ENCODE peak calls at places on chromosomes 3 and 15, in eight cellular contexts. J, S, V, O, W, U, G and B are unnamed samples.

GRCh38 chr3:24242012-24242698 is 252.5 kb downstream of the THRB start:
- DNase-seq in J (peak), S (no peak), V (no peak), O (peak), W (no peak), U (no peak), G (no peak), B (no peak)

GRCh38 chr15:89781891-89782618 is 5.9 kb downstream of the MESP2 start:
- DNase-seq in J (peak), S (no peak), V (no peak), O (peak), W (no peak), U (no peak), G (no peak), B (no peak)

GRCh38 chr3:14793126-14793857 is 25.5 kb upstream of the FGD5 start:
- DNase-seq in J (no peak), S (peak), V (no peak), O (no peak), W (peak), U (no peak), G (peak), B (no peak)

GRCh38 chr3:4703054-4703480 is 209.9 kb downstream of the ITPR1 start:
- DNase-seq in J (no peak), S (no peak), V (no peak), O (peak), W (no peak), U (no peak), G (no peak), B (no peak)

GRCh38 chr3:38131621-38132369 is 5.1 kb downstream of the ACAA1 start:
- DNase-seq in J (no peak), S (peak), V (peak), O (no peak), W (no peak), U (no peak), G (no peak), B (no peak)

GRCh38 chr15:33145447-33145846 is 49.1 kb downstream of the FMN1 start:
- DNase-seq in J (peak), S (no peak), V (no peak), O (no peak), W (no peak), U (no peak), G (no peak), B (no peak)

GRCh38 chr15:70049701-70050445 is 47.8 kb downstream of the TLE3 start:
- DNase-seq in J (no peak), S (peak), V (no peak), O (no peak), W (no peak), U (no peak), G (no peak), B (no peak)

GRCh38 chr15:83844742-83845141 is 190.8 kb downstream of the ADAMTSL3 start:
- DNase-seq in J (peak), S (no peak), V (no peak), O (no peak), W (no peak), U (no peak), G (no peak), B (no peak)

GRCh38 chr3:147940400-147940799 is 531.2 kb downstream of the ZIC1 start:
- DNase-seq in J (no peak), S (no peak), V (no peak), O (no peak), W (no peak), U (no peak), G (no peak), B (no peak)

GRCh38 chr15:89575656-89576416 is 567 bp downstream of the TICRR start:
- DNase-seq in J (peak), S (peak), V (no peak), O (no peak), W (no peak), U (no peak), G (no peak), B (no peak)

GRCh38 chr3:16243706-16244490 is 20.8 kb downstream of the DPH3 start:
- DNase-seq in J (no peak), S (no peak), V (no peak), O (peak), W (no peak), U (no peak), G (peak), B (no peak)

GRCh38 chr3:143855183-143855582 is 6.9 kb upstream of the SLC9A9 start:
- DNase-seq in J (no peak), S (no peak), V (no peak), O (no peak), W (no peak), U (no peak), G (no peak), B (no peak)

GRCh38 chr3:13106308-13106970 is 33.2 kb upstream of the IQSEC1 start:
- DNase-seq in J (peak), S (peak), V (no peak), O (no peak), W (no peak), U (no peak), G (no peak), B (no peak)

GRCh38 chr3:195876297-195877031 is 31.9 kb downstream of the TNK2 start:
- DNase-seq in J (no peak), S (peak), V (no peak), O (no peak), W (no peak), U (no peak), G (no peak), B (no peak)

GRCh38 chr15:83578706-83579105 is 75.2 kb upstream of the ADAMTSL3 start:
- DNase-seq in J (no peak), S (no peak), V (no peak), O (no peak), W (no peak), U (no peak), G (no peak), B (no peak)

GRCh38 chr3:12454808-12455121 is 29.5 kb upstream of the TSEN2 start:
- DNase-seq in J (no peak), S (no peak), V (no peak), O (no peak), W (no peak), U (no peak), G (no peak), B (no peak)

GRCh38 chr15:62711691-62712454 is 330.7 kb upstream of the TPM1 start:
- DNase-seq in J (no peak), S (no peak), V (no peak), O (no peak), W (no peak), U (no peak), G (no peak), B (no peak)

GRCh38 chr15:99148851-99149276 is 44.0 kb downstream of the SYNM start:
- DNase-seq in J (no peak), S (no peak), V (no peak), O (no peak), W (no peak), U (no peak), G (no peak), B (no peak)

GRCh38 chr3:117788086-117788485 is 1078.5 kb downstream of the TUSC7 start:
- DNase-seq in J (no peak), S (peak), V (no peak), O (peak), W (no peak), U (peak), G (no peak), B (no peak)

GRCh38 chr3:98954806-98955205 is 53.3 kb upstream of the DCBLD2 start:
- DNase-seq in J (peak), S (no peak), V (no peak), O (no peak), W (no peak), U (no peak), G (no peak), B (no peak)

GRCh38 chr15:82680200-82681102 is 29.2 kb downstream of the AP3B2 start:
- DNase-seq in J (peak), S (peak), V (peak), O (peak), W (no peak), U (no peak), G (no peak), B (peak)

GRCh38 chr3:166785851-166786250 is 594.2 kb downstream of the ZBBX start:
- DNase-seq in J (no peak), S (no peak), V (no peak), O (no peak), W (no peak), U (no peak), G (no peak), B (no peak)

GRCh38 chr3:184384856-184385422 is 5.1 kb downstream of the CHRD start:
- DNase-seq in J (no peak), S (no peak), V (no peak), O (no peak), W (no peak), U (no peak), G (no peak), B (no peak)

GRCh38 chr15:25327671-25328070 is 111.2 kb downstream of the UBE3A start:
- DNase-seq in J (no peak), S (no peak), V (no peak), O (no peak), W (no peak), U (no peak), G (no peak), B (no peak)

GRCh38 chr3:11307830-11308432 is 35.7 kb downstream of the ATG7 start:
- DNase-seq in J (no peak), S (peak), V (no peak), O (peak), W (no peak), U (no peak), G (no peak), B (no peak)
- H3K27ac ChIP-seq in J (no peak), S (peak), V (no peak), O (peak), W (peak), U (no peak), G (no peak), B (no peak)

GRCh38 chr15:96038650-96039049 is 291.9 kb upstream of the NR2F2 start:
- DNase-seq in J (no peak), S (no peak), V (no peak), O (no peak), W (no peak), U (no peak), G (no peak), B (no peak)

GRCh38 chr15:96042734-96043224 is 287.7 kb upstream of the NR2F2 start:
- DNase-seq in J (no peak), S (no peak), V (no peak), O (no peak), W (no peak), U (no peak), G (no peak), B (no peak)

GRCh38 chr15:96046620-96047240 is 283.8 kb upstream of the NR2F2 start:
- DNase-seq in J (no peak), S (no peak), V (no peak), O (no peak), W (no peak), U (no peak), G (no peak), B (no peak)

GRCh38 chr15:96043586-96044171 is 286.8 kb upstream of the NR2F2 start:
- DNase-seq in J (no peak), S (no peak), V (no peak), O (no peak), W (no peak), U (no peak), G (no peak), B (no peak)

GRCh38 chr15:96041982-96042733 is 288.3 kb upstream of the NR2F2 start:
- DNase-seq in J (no peak), S (no peak), V (no peak), O (no peak), W (no peak), U (no peak), G (no peak), B (no peak)
- TF ChIP-seq CTCF in J (no peak), S (no peak), V (no peak), O (no peak), W (no peak), U (no peak), G (no peak), B (no peak)

GRCh38 chr15:40469776-40470390 is 901 bp upstream of the CHST14 start:
- DNase-seq in J (no peak), S (peak), V (no peak), O (no peak), W (no peak), U (no peak), G (no peak), B (no peak)
- H3K27ac ChIP-seq in J (peak), S (peak), V (no peak), O (peak), W (peak), U (peak), G (peak), B (peak)

GRCh38 chr3:26712211-26713026 is 89.8 kb downstream of the LRRC3B start:
- DNase-seq in J (peak), S (no peak), V (no peak), O (peak), W (no peak), U (no peak), G (no peak), B (no peak)
- TF ChIP-seq CTCF in J (peak), S (peak), V (peak), O (peak), W (peak), U (no peak), G (peak), B (no peak)

GRCh38 chr15:96356494-96357455 is 26.3 kb downstream of the NR2F2 start:
- DNase-seq in J (peak), S (peak), V (peak), O (peak), W (no peak), U (peak), G (peak), B (peak)
- H3K27ac ChIP-seq in J (peak), S (peak), V (no peak), O (peak), W (peak), U (peak), G (peak), B (no peak)

DNA sequence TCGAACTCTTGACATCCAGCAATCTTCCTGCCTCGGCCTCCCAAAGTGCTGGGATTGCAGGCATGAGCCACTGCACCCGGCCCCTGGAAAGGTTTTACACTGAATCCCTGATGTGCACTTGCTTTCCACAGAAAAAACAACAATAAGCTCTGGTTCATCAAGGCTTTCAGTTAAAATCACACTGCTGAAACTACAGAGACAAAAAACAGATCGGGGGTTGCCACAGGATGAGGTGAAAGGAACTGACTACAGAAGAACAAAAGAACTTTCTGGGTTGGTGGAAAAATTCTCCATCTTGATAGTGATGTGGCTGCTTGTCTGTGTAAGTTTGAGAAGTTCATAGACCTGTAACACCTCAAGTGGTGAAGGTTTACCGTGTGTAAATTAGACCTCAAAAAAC is 2.9 kb downstream of the RAB43 start:
- DNase-seq in J (no peak), S (no peak), V (peak), O (no peak), W (no peak), U (no peak), G (no peak), B (no peak)
- TF ChIP-seq CTCF in J (no peak), S (no peak), V (no peak), O (no peak), W (no peak), U (no peak), G (no peak), B (no peak)